ENCODE peak calls at places on chromosome X, in nine cellular contexts. Y, B, H, D, T, E, X, U and J are unnamed samples. For H3K27me3, the result is how much of the 10 kb centered on the place peaks cover.

GRCh38 chrX:119145241-119145653 is 17.6 kb upstream of the KIAA1210 start:
- DNase-seq in D (peak), Y (peak), B (no peak), T (no peak), U (peak), H (no peak), X (no peak), E (no peak), J (peak)

GRCh38 chrX:21373637-21374162 is 518 bp upstream of the CNKSR2 start:
- DNase-seq in E (no peak), H (no peak), B (no peak), X (no peak), U (no peak), D (no peak), T (no peak), Y (no peak), J (peak)

GRCh38 chrX:66200855-66201795 is 37.1 kb downstream of the HEPH start:
- DNase-seq in B (peak), E (no peak), T (no peak), H (no peak), D (peak), X (no peak), U (no peak), Y (no peak), J (no peak)

GRCh38 chrX:53071604-53072417 is 10.4 kb upstream of the TSPYL2 start:
- DNase-seq in H (peak), Y (peak), T (peak), U (peak), D (peak), B (peak), E (peak), X (no peak), J (peak)

GRCh38 chrX:44873415-44874270 is 655 bp downstream of the KDM6A start:
- DNase-seq in U (peak), Y (peak), X (peak), T (peak), H (peak), B (peak), E (peak), D (peak), J (peak)

GRCh38 chrX:78769933-78770332 is 22.4 kb downstream of the LPAR4 start:
- DNase-seq in X (no peak), U (no peak), T (no peak), E (no peak), Y (no peak), H (no peak), D (no peak), B (no peak), J (no peak)

GRCh38 chrX:46180258-46180687 is 364.9 kb downstream of the ZNF674 start:
- DNase-seq in E (no peak), T (peak), Y (no peak), D (no peak), U (no peak), X (no peak), B (peak), H (no peak), J (no peak)

GRCh38 chrX:10512258-10512657 is 108.1 kb downstream of the MID1 start:
- DNase-seq in X (no peak), Y (no peak), D (no peak), H (no peak), U (no peak), B (peak), T (no peak), E (no peak), J (no peak)

GRCh38 chrX:68588653-68589371 is 58.7 kb upstream of the STARD8 start:
- DNase-seq in T (no peak), E (no peak), X (no peak), Y (no peak), H (no peak), D (no peak), B (peak), U (no peak), J (no peak)

DNA sequence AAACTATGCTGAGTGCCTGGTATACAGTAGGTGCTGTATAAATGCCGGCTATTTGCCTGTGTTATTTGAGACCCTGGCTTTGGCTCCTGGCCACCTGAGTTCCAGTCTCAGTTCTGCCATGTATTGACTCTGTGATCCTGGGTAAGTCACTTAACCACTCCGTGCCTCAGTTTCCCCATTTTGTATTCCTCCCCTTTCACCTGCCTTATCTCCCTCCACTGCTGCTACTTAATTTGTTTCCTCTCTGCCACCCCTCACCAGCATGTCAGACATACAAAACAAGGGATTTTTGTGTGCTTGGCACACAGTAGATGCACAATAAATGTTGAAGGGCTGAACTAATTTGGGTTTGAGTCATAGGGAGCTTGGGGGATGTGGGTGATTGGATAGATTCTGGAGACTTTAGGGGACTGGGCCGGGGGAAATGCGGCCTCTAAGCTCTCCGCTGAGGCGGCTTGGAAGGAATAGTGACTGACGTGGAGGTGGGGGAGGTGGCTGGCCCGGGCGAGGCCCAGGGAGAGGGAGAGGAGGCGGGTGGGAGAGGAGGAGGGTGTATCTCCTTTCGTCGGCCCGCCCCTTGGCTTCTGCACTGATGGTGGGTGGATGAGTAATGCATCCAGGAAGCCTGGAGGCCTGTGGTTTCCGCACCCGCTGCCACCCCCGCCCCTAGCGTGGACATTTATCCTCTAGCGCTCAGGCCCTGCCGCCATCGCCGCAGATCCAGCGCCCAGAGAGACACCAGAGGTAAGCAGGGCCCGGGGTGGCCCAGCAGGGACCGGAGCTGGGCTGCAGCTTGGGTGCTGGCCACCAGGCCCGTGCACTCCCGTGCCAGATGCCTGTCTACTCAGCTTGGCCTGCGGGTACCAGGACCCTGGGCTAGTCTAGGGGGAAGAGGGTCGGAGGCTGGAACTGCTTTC is at the start of gene TIMP1:
- DNase-seq in T (peak), X (peak), D (peak), H (peak), B (peak), E (peak), U (peak), Y (peak), J (peak)
- TF ChIP-seq POLR2A in T (no peak), X (no peak), D (no peak), H (no peak), B (peak), E (peak), U (peak), Y (no peak), J (no peak)

GRCh38 chrX:106564986-106565385 is 46.8 kb upstream of the RADX start:
- DNase-seq in H (no peak), U (no peak), T (no peak), X (no peak), B (no peak), E (no peak), Y (no peak), D (no peak), J (no peak)

DNA sequence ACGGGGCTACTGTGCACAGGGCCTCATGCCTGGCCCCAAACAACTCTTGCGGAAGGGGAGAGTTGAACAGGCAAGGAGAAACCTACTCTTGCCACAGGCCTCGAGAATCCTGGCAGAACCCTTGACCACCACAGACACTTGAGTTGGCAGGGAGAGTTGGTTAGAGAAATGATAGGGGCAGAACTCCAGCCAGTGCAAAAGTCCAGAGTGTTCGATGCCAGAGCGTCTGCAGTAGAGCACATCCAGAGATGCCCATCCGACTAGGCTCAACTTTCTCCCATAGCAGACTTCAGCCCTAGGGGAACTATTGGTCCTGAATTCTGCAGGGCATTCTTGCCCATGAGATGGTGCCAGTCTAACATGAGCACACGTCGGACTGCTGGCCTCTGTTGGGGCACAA is 45.4 kb upstream of the RADX start:
- DNase-seq in X (no peak), E (no peak), B (no peak), U (no peak), T (no peak), D (no peak), Y (no peak), H (no peak), J (no peak)
- H3K27me3 ChIP-seq in X (half or more), E (under half), B (under half), U (under half), T (under half), D (under half), Y (under half), H (under half), J (under half)

DNA sequence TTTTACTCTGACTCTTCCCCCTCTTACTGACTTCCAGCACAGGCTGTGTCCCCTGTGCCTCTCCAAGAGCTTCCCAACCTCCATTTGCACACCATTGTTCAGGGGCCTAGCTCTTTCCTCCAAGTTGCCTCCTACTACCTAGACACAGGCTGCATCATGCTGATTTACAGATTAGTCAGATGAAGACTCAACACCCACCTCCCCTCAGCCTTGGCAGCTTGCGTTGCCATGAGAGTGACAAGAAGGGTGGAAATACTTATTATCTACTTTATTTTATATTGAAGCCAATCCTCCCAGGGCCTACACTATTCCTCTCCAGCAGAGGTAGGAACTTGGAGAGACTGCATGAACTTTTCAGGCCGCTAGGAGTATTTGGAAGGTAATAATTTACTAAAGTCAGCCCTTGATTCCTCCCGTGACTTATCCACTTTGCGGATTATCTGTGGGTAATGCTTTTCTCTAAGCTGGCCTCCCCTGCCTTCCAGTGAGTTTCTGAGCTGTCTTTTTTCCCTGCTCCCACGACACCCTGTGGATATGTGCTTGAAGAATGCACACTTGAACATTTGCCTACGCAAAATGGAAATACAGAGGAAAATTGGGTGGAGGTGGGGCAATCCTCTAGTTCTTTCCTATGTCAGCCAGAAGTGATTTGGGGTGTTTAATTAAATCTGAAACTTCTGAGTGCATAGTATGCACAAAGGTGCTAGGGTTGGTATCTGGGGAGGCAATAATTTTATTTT is 74.1 kb upstream of the TMEM164 start:
- DNase-seq in B (no peak), Y (no peak), H (no peak), E (no peak), D (no peak), U (no peak), T (no peak), X (no peak), J (no peak)
- TF ChIP-seq POLR2A in B (no peak), Y (no peak), H (no peak), E (no peak), D (no peak), U (no peak), T (no peak), X (no peak), J (no peak)

GRCh38 chrX:130139474-130140201 is 26.0 kb downstream of the AIFM1 start:
- DNase-seq in X (no peak), Y (no peak), U (no peak), E (no peak), H (no peak), B (no peak), T (no peak), D (no peak), J (no peak)

GRCh38 chrX:130130990-130131389 is 20.7 kb upstream of the ELF4 start:
- DNase-seq in X (no peak), E (no peak), Y (no peak), T (no peak), H (no peak), D (no peak), U (no peak), B (no peak), J (no peak)

GRCh38 chrX:130136497-130136896 is 26.2 kb upstream of the ELF4 start:
- DNase-seq in H (no peak), U (no peak), D (no peak), X (no peak), B (no peak), Y (no peak), E (no peak), T (no peak), J (no peak)
- H3K27me3 ChIP-seq in H (under half), U (under half), D (under half), X (under half), B (under half), Y (under half), E (under half), T (under half), J (under half)

DNA sequence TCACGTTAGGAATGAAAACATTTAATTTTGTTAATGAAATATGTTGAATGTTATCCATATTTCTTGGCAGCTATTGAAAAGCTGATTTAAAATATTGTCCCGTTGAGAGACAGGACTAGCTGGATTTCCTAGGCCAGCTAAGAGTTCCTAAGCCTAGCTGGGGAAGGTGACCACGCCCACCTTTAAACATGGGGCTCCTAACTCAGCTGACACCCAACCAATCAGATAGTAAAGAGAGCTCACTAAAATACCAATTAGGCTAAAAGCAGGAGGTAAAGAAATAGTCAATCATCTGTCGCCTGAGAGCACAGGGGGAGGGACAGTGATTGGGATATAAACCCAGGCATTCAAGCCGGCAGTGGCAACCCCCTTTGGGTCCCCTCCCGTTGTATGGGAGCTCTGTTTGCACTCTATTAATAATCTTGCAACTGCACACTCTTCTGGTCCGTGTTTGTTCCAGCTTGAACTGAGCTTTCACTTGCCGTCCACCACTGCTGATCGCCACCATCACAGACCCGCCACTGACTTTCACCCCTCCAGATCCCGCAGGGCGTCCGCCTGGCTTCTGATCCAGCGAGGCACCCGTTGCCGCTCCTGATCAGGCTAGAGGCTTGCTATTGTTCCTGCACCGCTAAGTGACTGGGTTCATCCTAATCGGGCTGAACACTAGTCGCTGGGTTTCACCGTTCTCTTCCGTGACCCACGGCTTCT is 308.9 kb downstream of the GLUD2 start:
- DNase-seq in T (no peak), D (no peak), Y (no peak), U (no peak), X (no peak), H (no peak), E (no peak), B (no peak), J (no peak)
- TF ChIP-seq POLR2A in T (no peak), D (no peak), Y (no peak), U (no peak), X (no peak), H (no peak), E (no peak), B (no peak), J (no peak)

DNA sequence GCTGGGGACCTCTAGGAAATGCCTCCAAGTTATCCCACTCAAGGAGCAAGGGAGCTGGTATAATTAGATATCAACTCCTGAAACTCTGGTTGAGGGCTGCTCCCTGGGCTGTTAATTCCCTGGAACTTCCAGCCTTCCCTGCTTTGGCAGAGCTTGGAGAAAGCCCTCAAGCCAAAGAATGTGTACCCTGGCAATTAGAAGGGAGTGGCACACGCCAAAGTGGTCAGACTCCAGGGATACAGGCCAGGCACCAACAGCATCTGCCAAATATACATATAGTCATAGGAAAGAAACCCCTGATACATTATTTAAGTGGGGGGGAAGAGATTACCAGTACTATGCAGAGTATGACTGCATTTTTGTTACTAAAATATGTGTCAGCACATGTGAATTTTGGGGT is 616.8 kb downstream of the BCOR start:
- DNase-seq in E (no peak), T (no peak), U (no peak), Y (no peak), H (no peak), D (no peak), B (no peak), X (no peak), J (no peak)
- H3K27me3 ChIP-seq in E (under half), T (under half), U (under half), Y (under half), H (under half), D (under half), B (under half), X (half or more), J (under half)

GRCh38 chrX:97756879-97757278 is 873.2 kb downstream of the RPA4 start:
- DNase-seq in T (no peak), B (no peak), X (no peak), H (no peak), Y (no peak), E (no peak), U (no peak), D (no peak), J (no peak)

GRCh38 chrX:97747346-97747745 is 863.6 kb downstream of the RPA4 start:
- DNase-seq in H (no peak), B (no peak), E (no peak), T (no peak), X (no peak), U (no peak), D (no peak), Y (no peak), J (no peak)

GRCh38 chrX:97751016-97751415 is 867.3 kb downstream of the RPA4 start:
- DNase-seq in H (no peak), X (no peak), T (no peak), U (no peak), B (no peak), D (no peak), Y (no peak), E (no peak), J (no peak)

GRCh38 chrX:97751735-97752134 is 868.0 kb downstream of the RPA4 start:
- DNase-seq in D (no peak), X (no peak), Y (no peak), U (no peak), H (no peak), T (no peak), B (no peak), E (no peak), J (no peak)
- TF ChIP-seq POLR2A in D (no peak), X (no peak), Y (no peak), U (no peak), H (no peak), T (no peak), B (no peak), E (no peak), J (no peak)

GRCh38 chrX:129980043-129980442 is 2.4 kb upstream of the BCORL1 start:
- DNase-seq in E (peak), X (no peak), Y (peak), H (peak), U (peak), B (no peak), D (peak), T (peak), J (peak)

GRCh38 chrX:129980540-129981206 is 1.8 kb upstream of the BCORL1 start:
- DNase-seq in U (peak), T (peak), D (peak), X (no peak), E (peak), B (no peak), H (peak), Y (peak), J (peak)

GRCh38 chrX:129982300-129983246 is at the start of gene BCORL1:
- DNase-seq in T (peak), U (peak), D (peak), H (peak), Y (peak), E (peak), X (peak), B (peak), J (peak)

GRCh38 chrX:129981207-129981553 is 1.3 kb upstream of the BCORL1 start:
- DNase-seq in D (no peak), T (no peak), Y (peak), X (no peak), U (no peak), H (no peak), E (no peak), B (no peak), J (peak)

GRCh38 chrX:129981752-129982299 is 609 bp upstream of the BCORL1 start:
- DNase-seq in T (peak), H (no peak), B (no peak), X (no peak), U (no peak), E (no peak), Y (no peak), D (peak), J (no peak)
- H3K27me3 ChIP-seq in T (under half), H (under half), B (under half), X (under half), U (under half), E (under half), Y (under half), D (under half), J (under half)

DNA sequence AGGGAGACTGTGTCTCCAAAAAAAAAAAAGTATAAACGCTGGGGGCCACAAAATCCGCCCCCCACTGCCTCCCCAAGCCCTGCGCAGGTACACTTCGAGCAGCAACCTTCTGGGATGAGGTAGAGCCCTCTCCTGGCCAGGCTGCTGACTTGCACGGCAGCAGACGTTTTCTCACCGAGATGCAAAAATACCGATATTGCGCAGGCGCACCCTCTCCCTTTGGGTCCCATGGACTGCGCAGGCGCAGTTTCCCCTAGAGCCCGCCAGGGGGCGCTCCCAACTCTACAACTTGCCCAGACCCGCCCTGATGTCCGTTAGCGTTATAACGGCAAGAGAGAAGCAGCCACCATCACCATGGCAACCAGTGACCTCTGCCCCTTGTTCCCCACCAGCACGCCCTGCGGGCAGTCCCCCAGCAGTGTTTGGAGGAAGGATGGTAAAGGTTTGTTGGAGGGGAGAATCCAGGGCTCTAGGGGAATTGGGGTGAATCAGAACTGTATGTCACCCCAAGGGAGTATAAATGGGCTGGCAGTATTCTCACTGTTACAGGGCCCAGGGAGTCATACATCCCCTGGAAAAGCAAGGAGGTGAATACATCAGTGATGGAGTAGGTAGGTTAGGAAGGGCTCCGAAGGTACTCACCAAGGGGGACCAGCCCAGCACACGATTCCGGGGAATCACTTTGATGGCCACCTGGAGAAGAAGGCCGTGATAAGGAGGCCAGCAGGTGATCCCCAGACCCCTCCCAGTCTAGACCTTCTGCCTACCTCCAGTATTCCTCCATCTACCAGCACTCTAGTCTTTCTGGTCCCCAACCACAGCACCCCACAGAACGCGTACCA is 1.5 kb downstream of the PIM2 start:
- DNase-seq in X (peak), T (peak), U (peak), B (peak), E (peak), H (peak), D (peak), Y (peak), J (peak)
- TF ChIP-seq POLR2A in X (no peak), T (no peak), U (peak), B (no peak), E (no peak), H (no peak), D (no peak), Y (no peak), J (no peak)